ENCODE peak calls at places on chromosomes 7 and 10, in four cellular contexts. N is HEK293T, D is lung microvascular endothelial cell, Y is lower leg skin. Z is an unnamed sample.

GRCh38 chr7:48781783-48782182 is 142.6 kb upstream of the CDC14C start:
- DNase-seq in N (no peak), D (no peak), Y (no peak), Z (no peak)

GRCh38 chr7:43569424-43569823 is 13.5 kb upstream of the STK17A start:
- DNase-seq in N (no peak), D (no peak), Y (no peak), Z (no peak)

GRCh38 chr7:157397751-157398691 is 61.2 kb downstream of the DNAJB6 start:
- DNase-seq in N (peak; percentile 85), D (peak; percentile 40), Y (no peak), Z (no peak)

GRCh38 chr7:27459021-27459728 is 203.5 kb downstream of the HIBADH start:
- DNase-seq in N (no peak), D (no peak), Y (peak; percentile 21), Z (no peak)

GRCh38 chr7:122651451-122651850 is 47.5 kb downstream of the RNF133 start:
- DNase-seq in N (no peak), D (no peak), Y (no peak), Z (no peak)

GRCh38 chr10:117964528-117964927 is 82.2 kb downstream of the RAB11FIP2 start:
- DNase-seq in N (no peak), D (peak; percentile 24), Y (no peak), Z (no peak)

GRCh38 chr10:61472090-61472674 is 19.0 kb upstream of the TMEM26 start:
- DNase-seq in N (no peak), D (no peak), Y (no peak), Z (no peak)

GRCh38 chr7:100015232-100016208 is at the start of gene ZKSCAN1:
- DNase-seq in N (peak; percentile 96), D (peak; percentile 97), Y (peak; percentile 82), Z (peak; percentile 96)

GRCh38 chr10:69806266-69806665 is 4.6 kb downstream of the COL13A1 start:
- DNase-seq in N (no peak), D (no peak), Y (no peak), Z (no peak)

GRCh38 chr10:133260895-133261725 is 15.6 kb downstream of the ADAM8 start:
- DNase-seq in N (peak; percentile 61), D (peak; percentile 46), Y (no peak), Z (peak; percentile 40)

GRCh38 chr10:125955766-125956165 is 59.4 kb downstream of the FANK1 start:
- DNase-seq in N (no peak), D (no peak), Y (no peak), Z (no peak)

GRCh38 chr7:123918309-123918708 is 6.7 kb upstream of the SPAM1 start:
- DNase-seq in N (no peak), D (no peak), Y (no peak), Z (no peak)

GRCh38 chr10:110600487-110601101 is 33.1 kb downstream of the SMC3 start:
- DNase-seq in N (peak; percentile 63), D (peak; percentile 85), Y (no peak), Z (peak; percentile 32)

GRCh38 chr10:131175891-131176290 is 135.6 kb downstream of the TCERG1L start:
- DNase-seq in N (no peak), D (no peak), Y (no peak), Z (no peak)

GRCh38 chr10:118259288-118259906 is 82.7 kb downstream of the FAM204A start:
- DNase-seq in N (peak; percentile 84), D (peak; percentile 10), Y (no peak), Z (no peak)